ENCODE peak calls at places on chromosomes 1 and 21, in six cellular contexts. One of them, this sample, is unnamed.

GRCh38 chr21:42061195-42061865 is 9.8 kb upstream of the UMODL1 start:
- DNase-seq in MV-4-11: peak; percentile 98
- DNase-seq in glutamatergic neuron: no peak
- DNase-seq in RPMI7951: no peak
- DNase-seq in activated T-helper 1 cell treated with Interleukin-2 at 50 U/mL for 16 hours: no peak
- DNase-seq in activated T-cell treated with anti-CD3 and anti-CD28 coated beads, Interleukin-2, amount 50 U/mL, for 72 hours: peak; percentile 36
- DNase-seq in this sample: peak; percentile 91

GRCh38 chr1:34684246-34684645 is 70.6 kb upstream of the GJB5 start:
- DNase-seq in activated T-helper 1 cell treated with Interleukin-2 at 50 U/mL for 16 hours: no peak
- DNase-seq in activated T-cell treated with anti-CD3 and anti-CD28 coated beads, Interleukin-2, amount 50 U/mL, for 72 hours: peak; percentile 16
- DNase-seq in RPMI7951: no peak
- DNase-seq in glutamatergic neuron: no peak
- DNase-seq in MV-4-11: no peak
- DNase-seq in this sample: no peak

GRCh38 chr1:117656202-117656641 is 50.4 kb downstream of the TENT5C start:
- DNase-seq in glutamatergic neuron: no peak
- DNase-seq in activated T-cell treated with anti-CD3 and anti-CD28 coated beads, Interleukin-2, amount 50 U/mL, for 72 hours: peak; percentile 84
- DNase-seq in activated T-helper 1 cell treated with Interleukin-2 at 50 U/mL for 16 hours: peak; percentile 60
- DNase-seq in RPMI7951: no peak
- DNase-seq in MV-4-11: peak; percentile 21
- DNase-seq in this sample: no peak

GRCh38 chr21:45334591-45335081 is 46.9 kb upstream of the POFUT2 start:
- DNase-seq in activated T-cell treated with anti-CD3 and anti-CD28 coated beads, Interleukin-2, amount 50 U/mL, for 72 hours: no peak
- DNase-seq in RPMI7951: no peak
- DNase-seq in MV-4-11: no peak
- DNase-seq in activated T-helper 1 cell treated with Interleukin-2 at 50 U/mL for 16 hours: no peak
- DNase-seq in glutamatergic neuron: no peak
- DNase-seq in this sample: no peak

GRCh38 chr1:7207875-7208646 is 422.8 kb downstream of the CAMTA1 start:
- DNase-seq in activated T-helper 1 cell treated with Interleukin-2 at 50 U/mL for 16 hours: no peak
- DNase-seq in glutamatergic neuron: peak; percentile 85
- DNase-seq in MV-4-11: peak; percentile 67
- DNase-seq in activated T-cell treated with anti-CD3 and anti-CD28 coated beads, Interleukin-2, amount 50 U/mL, for 72 hours: peak; percentile 52
- DNase-seq in RPMI7951: peak; percentile 69
- DNase-seq in this sample: peak; percentile 92

GRCh38 chr1:165871311-165872067 is 44.1 kb downstream of the UCK2 start:
- DNase-seq in activated T-cell treated with anti-CD3 and anti-CD28 coated beads, Interleukin-2, amount 50 U/mL, for 72 hours: peak; percentile 62
- DNase-seq in RPMI7951: peak; percentile 99
- DNase-seq in MV-4-11: peak; percentile 99
- DNase-seq in activated T-helper 1 cell treated with Interleukin-2 at 50 U/mL for 16 hours: peak; percentile 18
- DNase-seq in glutamatergic neuron: peak; percentile 44
- DNase-seq in this sample: peak; percentile 64

GRCh38 chr21:36532769-36533467 is 53.0 kb upstream of the CLDN14 start:
- DNase-seq in MV-4-11: no peak
- DNase-seq in activated T-helper 1 cell treated with Interleukin-2 at 50 U/mL for 16 hours: no peak
- DNase-seq in activated T-cell treated with anti-CD3 and anti-CD28 coated beads, Interleukin-2, amount 50 U/mL, for 72 hours: no peak
- DNase-seq in glutamatergic neuron: no peak
- DNase-seq in RPMI7951: peak; percentile 28
- DNase-seq in this sample: no peak

GRCh38 chr21:42010507-42011493 is 640 bp upstream of the ZBTB21 start:
- DNase-seq in activated T-helper 1 cell treated with Interleukin-2 at 50 U/mL for 16 hours: no peak
- DNase-seq in glutamatergic neuron: peak; percentile 61
- DNase-seq in MV-4-11: no peak
- DNase-seq in RPMI7951: peak; percentile 20
- DNase-seq in activated T-cell treated with anti-CD3 and anti-CD28 coated beads, Interleukin-2, amount 50 U/mL, for 72 hours: peak; percentile 35
- DNase-seq in this sample: no peak

GRCh38 chr1:22880174-22880601 is 92.5 kb downstream of the LACTBL1 start:
- DNase-seq in RPMI7951: peak; percentile 64
- DNase-seq in glutamatergic neuron: no peak
- DNase-seq in activated T-helper 1 cell treated with Interleukin-2 at 50 U/mL for 16 hours: no peak
- DNase-seq in activated T-cell treated with anti-CD3 and anti-CD28 coated beads, Interleukin-2, amount 50 U/mL, for 72 hours: no peak
- DNase-seq in MV-4-11: no peak
- DNase-seq in this sample: no peak

GRCh38 chr1:81509619-81510018 is 291.1 kb upstream of the ADGRL2 start:
- DNase-seq in RPMI7951: no peak
- DNase-seq in MV-4-11: no peak
- DNase-seq in glutamatergic neuron: no peak
- DNase-seq in activated T-helper 1 cell treated with Interleukin-2 at 50 U/mL for 16 hours: no peak
- DNase-seq in activated T-cell treated with anti-CD3 and anti-CD28 coated beads, Interleukin-2, amount 50 U/mL, for 72 hours: no peak
- DNase-seq in this sample: no peak

This sample was measured in Karpas-422.